ENCODE peak calls at places on chromosome 2, in eight cellular contexts. O is naive thymus-derived CD8-positive, alpha-beta T cell; H is activated effector memory CD4-positive, alpha-beta T cell treated with anti-CD3 and anti-CD28 coated beads, Interleukin-2, amount 50 U/mL, for 16 hours; U is skeletal muscle cell; V is stimulated activated CD4-positive, alpha-beta T cell treated with anti-CD3 and anti-CD28 coated beads, Interleukin-2, amount 100 ng/mL, for 48 hours; N is WTC11; F is stimulated activated CD8-positive, alpha-beta memory T cell treated with anti-CD3 and anti-CD28 coated beads, Interleukin-4, amount 100 ng/mL, for 1 hour; X is NCI-H345. P is an unnamed sample.

GRCh38 chr2:128618642-128619041 is 300.0 kb upstream of the HS6ST1 start:
- DNase-seq in N (no peak), O (no peak), V (no peak), F (no peak), U (no peak), X (no peak), H (no peak), P (no peak)

GRCh38 chr2:218501665-218502064 is 66.5 kb downstream of the USP37 start:
- DNase-seq in V (no peak), U (no peak), H (no peak), X (no peak), F (no peak), O (no peak), N (no peak), P (peak)

GRCh38 chr2:25743132-25743830 is 69.9 kb upstream of the DTNB start:
- DNase-seq in H (no peak), N (no peak), V (no peak), O (peak), F (no peak), X (no peak), U (no peak), P (no peak)

GRCh38 chr2:200393191-200393590 is 86.7 kb downstream of the SPATS2L start:
- DNase-seq in N (no peak), U (no peak), H (no peak), F (no peak), V (no peak), X (peak), O (no peak), P (no peak)

GRCh38 chr2:157822993-157823392 is 53.1 kb downstream of the ACVR1 start:
- DNase-seq in U (peak), H (no peak), V (no peak), O (no peak), N (no peak), X (no peak), F (no peak), P (no peak)

GRCh38 chr2:132617989-132618388 is 52.0 kb downstream of the LYPD1 start:
- DNase-seq in F (no peak), X (no peak), U (no peak), H (no peak), N (no peak), V (no peak), O (no peak), P (no peak)

GRCh38 chr2:118971245-118972122 is 29.5 kb downstream of the MARCO start:
- DNase-seq in N (no peak), F (no peak), H (no peak), O (no peak), X (no peak), U (no peak), V (no peak), P (no peak)

GRCh38 chr2:68857855-68858456 is 13.2 kb downstream of the BMP10 start:
- DNase-seq in X (no peak), N (no peak), U (no peak), V (no peak), O (no peak), H (no peak), F (no peak), P (no peak)

GRCh38 chr2:72115361-72116080 is 32.1 kb downstream of the CYP26B1 start:
- DNase-seq in H (no peak), V (no peak), O (no peak), U (peak), N (no peak), X (peak), F (no peak), P (peak)

GRCh38 chr2:181123798-181124217 is 143.4 kb downstream of the UBE2E3 start:
- DNase-seq in N (no peak), F (no peak), O (peak), V (no peak), H (peak), U (no peak), X (no peak), P (no peak)

GRCh38 chr2:89763254-89763580 is 1071.7 kb downstream of the RPIA start:
- DNase-seq in H (peak), V (no peak), N (no peak), U (no peak), X (no peak), F (no peak), O (no peak), P (no peak)

GRCh38 chr2:177891533-177891932 is 181.0 kb downstream of the PDE11A start:
- DNase-seq in F (no peak), U (no peak), V (no peak), N (no peak), O (no peak), H (no peak), X (no peak), P (no peak)

GRCh38 chr2:114727012-114727411 is 284.6 kb downstream of the DPP10 start:
- DNase-seq in V (no peak), U (no peak), H (no peak), X (no peak), F (no peak), N (no peak), O (no peak), P (no peak)

GRCh38 chr2:220036431-220036830 is 409.0 kb downstream of the SLC4A3 start:
- DNase-seq in N (no peak), X (no peak), V (no peak), U (no peak), O (no peak), H (no peak), F (no peak), P (no peak)

GRCh38 chr2:241156997-241157441 is 6.8 kb downstream of the PPP1R7 start:
- DNase-seq in F (no peak), O (no peak), X (peak), V (no peak), U (no peak), H (no peak), N (no peak), P (no peak)

GRCh38 chr2:108369153-108369552 is 8.6 kb upstream of the SULT1C4 start:
- DNase-seq in V (no peak), U (no peak), X (no peak), H (no peak), F (no peak), N (no peak), O (no peak), P (no peak)

GRCh38 chr2:26144031-26144430 is 28.9 kb upstream of the GAREM2 start:
- DNase-seq in U (no peak), O (no peak), V (no peak), X (no peak), F (no peak), N (no peak), H (no peak), P (no peak)

GRCh38 chr2:160085662-160086061 is 23.2 kb upstream of the PLA2R1 start:
- DNase-seq in H (no peak), N (no peak), U (no peak), V (no peak), F (no peak), X (no peak), O (no peak), P (no peak)